ENCODE peak calls at places on chromosomes 7 and 10, in seven cellular contexts. L is activated CD4-positive, CD25-positive, alpha-beta regulatory T cell treated with anti-CD3 and anti-CD28 coated beads, Interleukin-2, amount 50 U/mL, for 72 hours; F is AG10803; I is NCI-H345; X is choroid plexus epithelial cell; O is dorsolateral prefrontal cortex; K is nephron progenitor cell. H is an unnamed sample.

GRCh38 chr10:71989658-71990454 is 25.7 kb downstream of the CHST3 start:
- DNase-seq in O (no peak), K (no peak), X (no peak), I (no peak), L (no peak), F (no peak), H (no peak)

GRCh38 chr7:1249731-1250130 is 17.1 kb downstream of the UNCX start:
- DNase-seq in K (no peak), X (no peak), L (no peak), I (no peak), O (no peak), F (no peak), H (no peak)

GRCh38 chr10:44287408-44287807 is 97.5 kb downstream of the CXCL12 start:
- DNase-seq in L (no peak), O (no peak), I (no peak), F (no peak), K (no peak), X (no peak), H (no peak)

GRCh38 chr10:63611078-63611477 is 89.9 kb downstream of the REEP3 start:
- DNase-seq in X (peak), I (no peak), F (peak), O (no peak), K (no peak), L (no peak), H (no peak)

GRCh38 chr7:54811016-54811924 is 52.3 kb upstream of the SEC61G start:
- DNase-seq in O (no peak), X (peak), L (no peak), F (peak), K (no peak), I (no peak), H (no peak)

GRCh38 chr10:48493083-48493871 is 111.6 kb downstream of the ARHGAP22 start:
- DNase-seq in K (no peak), I (peak), F (peak), O (no peak), X (no peak), L (no peak), H (no peak)

GRCh38 chr7:2044883-2045471 is 187.8 kb downstream of the MAD1L1 start:
- DNase-seq in O (no peak), F (no peak), L (peak), X (no peak), I (no peak), K (no peak), H (no peak)

GRCh38 chr7:100437150-100438100 is 1.1 kb upstream of the PPP1R35 start:
- DNase-seq in O (no peak), I (no peak), K (no peak), L (no peak), X (no peak), F (no peak), H (no peak)

GRCh38 chr10:122648599-122649428 is 50.8 kb downstream of the C10orf120 start:
- DNase-seq in K (peak), L (peak), F (peak), I (peak), X (peak), O (peak), H (no peak)

GRCh38 chr7:39709768-39710291 is 86.5 kb downstream of the RALA start:
- DNase-seq in F (peak), L (no peak), I (peak), X (peak), O (peak), K (no peak), H (no peak)

GRCh38 chr10:10528563-10528910 is 489.1 kb upstream of the CELF2 start:
- DNase-seq in K (no peak), F (no peak), X (peak), I (no peak), O (no peak), L (no peak), H (no peak)

GRCh38 chr7:30596043-30596641 is 1.5 kb downstream of the GARS1 start:
- DNase-seq in O (no peak), K (peak), I (peak), X (peak), F (peak), L (no peak), H (no peak)

GRCh38 chr7:19958309-19958896 is 185.0 kb upstream of the TMEM196 start:
- DNase-seq in K (no peak), I (no peak), L (no peak), X (peak), O (no peak), F (peak), H (peak)

H was measured in SK-N-MC.